ENCODE peak calls at places on chromosomes 12 and 14, in ten cellular contexts. H is CD8-positive, alpha-beta T cell; O is H9; C is tibial nerve; S is uterus; P is prostate gland; B is sigmoid colon; W is foreskin keratinocyte; A is heart left ventricle; N is psoas muscle. M is an unnamed sample.
A peak's percentile ranks its signal among the peaks of the same experiment; 100 is the strongest.

GRCh38 chr12:12528361-12529092 is 34.1 kb downstream of the DUSP16 start:
- DNase-seq in H (no peak), O (no peak), C (no peak), S (no peak), P (no peak), B (no peak), W (no peak), A (no peak), N (no peak), M (no peak)

GRCh38 chr14:85625925-85626585 is 96.1 kb downstream of the FLRT2 start:
- DNase-seq in H (no peak), O (no peak), C (no peak), S (no peak), P (no peak), B (no peak), W (no peak), A (no peak), N (no peak), M (no peak)

GRCh38 chr12:117874842-117875434 is 93.9 kb downstream of the KSR2 start:
- DNase-seq in H (peak; percentile 29), O (peak; percentile 90), C (peak; percentile 66), S (peak; percentile 19), P (peak; percentile 65), B (peak; percentile 76), W (peak; percentile 33), A (peak; percentile 61), N (peak; percentile 77), M (peak; percentile 60)

GRCh38 chr14:21476526-21476924 is 234 bp downstream of the RAB2B start:
- DNase-seq in H (peak; percentile 76), O (no peak), C (no peak), S (no peak), P (peak; percentile 91), B (peak; percentile 93), W (peak; percentile 86), A (peak; percentile 90), N (peak; percentile 91), M (peak; percentile 85)

GRCh38 chr12:1518763-1519516 is 75.4 kb downstream of the FBXL14 start:
- DNase-seq in H (no peak), O (peak; percentile 34), C (no peak), S (no peak), P (peak; percentile 59), B (no peak), W (peak; percentile 89), A (no peak), N (no peak), M (peak; percentile 57)

GRCh38 chr14:67487937-67488893 is at the start of gene TMEM229B:
- DNase-seq in H (peak; percentile 65), O (no peak), C (no peak), S (no peak), P (no peak), B (no peak), W (no peak), A (peak; percentile 40), N (no peak), M (no peak)

GRCh38 chr12:49750027-49750977 is 8.9 kb downstream of the TMBIM6 start:
- DNase-seq in H (no peak), O (no peak), C (no peak), S (no peak), P (no peak), B (no peak), W (peak; percentile 85), A (no peak), N (no peak), M (peak; percentile 44)

GRCh38 chr14:75515631-75515999 is 6.7 kb upstream of the BATF start:
- DNase-seq in H (no peak), O (no peak), C (no peak), S (no peak), P (no peak), B (no peak), W (no peak), A (no peak), N (no peak), M (no peak)

GRCh38 chr12:12582895-12583303 is 20.2 kb upstream of the DUSP16 start:
- DNase-seq in H (no peak), O (no peak), C (no peak), S (no peak), P (no peak), B (no peak), W (peak; percentile 21), A (no peak), N (no peak), M (no peak)

GRCh38 chr14:49052516-49052915 is 533.7 kb downstream of the RPS29 start:
- DNase-seq in H (no peak), O (no peak), C (no peak), S (no peak), P (no peak), B (no peak), W (no peak), A (no peak), N (no peak), M (no peak)

GRCh38 chr14:74988131-74988530 is 14.6 kb upstream of the EIF2B2 start:
- DNase-seq in H (no peak), O (no peak), C (no peak), S (no peak), P (no peak), B (no peak), W (peak; percentile 94), A (no peak), N (no peak), M (peak; percentile 82)

GRCh38 chr12:124679533-124680371 is 112.3 kb upstream of the NCOR2 start:
- DNase-seq in H (no peak), O (no peak), C (peak; percentile 63), S (peak; percentile 48), P (peak; percentile 47), B (peak; percentile 77), W (no peak), A (peak; percentile 75), N (peak; percentile 70), M (no peak)

GRCh38 chr12:15752780-15753179 is 36.4 kb downstream of the EPS8 start:
- DNase-seq in H (no peak), O (no peak), C (no peak), S (no peak), P (no peak), B (no peak), W (no peak), A (no peak), N (no peak), M (no peak)

GRCh38 chr12:58286353-58286752 is 345.0 kb downstream of the ATP23 start:
- DNase-seq in H (no peak), O (no peak), C (no peak), S (no peak), P (no peak), B (no peak), W (no peak), A (no peak), N (no peak), M (no peak)

GRCh38 chr12:45546545-45546944 is 183.0 kb upstream of the ARID2 start:
- DNase-seq in H (no peak), O (no peak), C (no peak), S (no peak), P (no peak), B (no peak), W (no peak), A (no peak), N (no peak), M (no peak)

GRCh38 chr14:83909507-83909906 is 1620.4 kb upstream of the FLRT2 start:
- DNase-seq in H (no peak), O (no peak), C (no peak), S (no peak), P (no peak), B (no peak), W (peak; percentile 21), A (no peak), N (no peak), M (no peak)

GRCh38 chr12:77685112-77685511 is 145.6 kb upstream of the NAV3 start:
- DNase-seq in H (no peak), O (peak; percentile 65), C (peak; percentile 59), S (peak; percentile 35), P (peak; percentile 47), B (no peak), W (peak; percentile 63), A (peak; percentile 49), N (peak; percentile 43), M (peak; percentile 36)

GRCh38 chr14:52299692-52300278 is 14.3 kb upstream of the PTGER2 start:
- DNase-seq in H (no peak), O (no peak), C (peak; percentile 38), S (no peak), P (no peak), B (no peak), W (peak; percentile 24), A (no peak), N (no peak), M (peak; percentile 62)
- H3K27ac ChIP-seq in H (no peak overlapping the region), O (no peak overlapping the region), C (no peak overlapping the region), S (no peak overlapping the region), P (no peak overlapping the region), B (no peak overlapping the region), W (no peak overlapping the region), A (no peak overlapping the region), N (no peak overlapping the region), M (no peak overlapping the region)

DNA sequence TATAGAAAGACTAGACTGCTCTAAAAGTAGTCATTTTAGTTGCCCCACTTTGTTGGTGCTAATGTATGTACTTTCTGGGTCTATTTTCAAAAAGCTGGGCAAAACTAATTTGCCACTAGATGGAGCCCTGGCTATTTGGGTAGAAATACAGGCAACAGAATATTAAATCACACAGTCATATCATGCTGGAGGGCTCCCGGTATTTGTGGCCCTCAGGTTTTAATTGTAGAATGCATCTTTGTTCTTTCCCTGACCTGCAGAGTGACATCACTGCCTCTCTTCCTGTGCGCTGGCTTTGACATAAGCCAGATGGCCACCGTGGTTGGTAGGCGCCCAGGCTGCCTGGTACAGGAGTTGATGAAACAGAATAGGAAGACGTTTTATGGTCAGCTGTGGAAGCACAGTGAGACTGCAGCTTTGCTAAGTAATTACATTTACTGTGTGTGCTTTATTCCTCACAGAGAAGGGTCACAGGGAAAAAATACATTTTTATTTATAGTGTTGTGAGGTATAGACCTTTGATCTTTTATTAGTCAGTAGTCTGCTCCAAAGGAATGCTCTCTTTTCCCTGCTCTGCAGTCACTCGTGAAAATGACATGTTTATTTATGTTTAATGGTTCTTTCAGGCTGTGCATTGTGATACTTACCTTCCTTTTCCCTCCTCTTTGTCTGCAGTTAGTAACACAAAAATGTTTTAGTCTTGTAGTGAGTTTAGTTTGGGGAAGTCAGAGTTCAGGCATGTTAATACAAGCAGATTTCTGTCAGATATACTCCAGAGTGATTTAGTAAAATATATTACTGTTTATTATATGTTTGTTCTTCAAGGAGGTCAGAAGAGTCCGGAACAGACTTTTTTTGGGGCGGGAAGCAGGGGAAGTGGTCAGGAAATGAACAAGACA is 28.4 kb downstream of the MSRB3 start:
- DNase-seq in H (no peak), O (peak; percentile 37), C (peak; percentile 25), S (peak; percentile 70), P (no peak), B (peak; percentile 93), W (peak; percentile 81), A (peak; percentile 79), N (no peak), M (peak; percentile 48)
- TF ChIP-seq CTCF in H (no peak), O (peak; percentile 85), C (peak; percentile 34), S (peak; percentile 37), P (no peak), B (no peak), W (peak; percentile 95), A (peak; percentile 50), N (peak; percentile 47), M (peak; percentile 79)

GRCh38 chr14:92654206-92654901 is 94.1 kb downstream of the LGMN start:
- DNase-seq in H (no peak), O (no peak), C (no peak), S (no peak), P (no peak), B (no peak), W (no peak), A (no peak), N (no peak), M (no peak)
- H3K27ac ChIP-seq in H (peak overlapping the region; percentile 77), O (no peak overlapping the region), C (peak overlapping the region; percentile 80), S (peak overlapping the region; percentile 43), P (no peak overlapping the region), B (peak overlapping the region; percentile 99), W (no peak overlapping the region), A (no peak overlapping the region), N (no peak overlapping the region), M (no peak overlapping the region)

GRCh38 chr12:17511369-17511768 is 578.6 kb downstream of the RERGL start:
- DNase-seq in H (no peak), O (no peak), C (no peak), S (no peak), P (no peak), B (no peak), W (no peak), A (no peak), N (no peak), M (peak; percentile 0)
- TF ChIP-seq CTCF in H (no peak), O (peak; percentile 66), C (no peak), S (no peak), P (no peak), B (no peak), W (no peak), A (no peak), N (no peak), M (no peak)

M was measured in RWPE1.